ENCODE peak calls at places on chromosomes 1 and 21, in ten cellular contexts. J is IMR-90; K is lower lobe of right lung; R is tibial artery; P is AG04449; E is pancreas; N is sigmoid colon; B is foreskin fibroblast; U is psoas muscle; Y is CD4-positive, alpha-beta T cell. V is an unnamed sample.

GRCh38 chr1:8939362-8939995 is 6.2 kb upstream of the CA6 start:
- DNase-seq in Y (no peak), B (peak), U (no peak), P (no peak), N (no peak), E (no peak), K (no peak), R (no peak), J (peak), V (no peak)

GRCh38 chr1:227245613-227246320 is 72.5 kb downstream of the CDC42BPA start:
- DNase-seq in B (no peak), J (no peak), P (no peak), Y (no peak), R (peak), E (no peak), N (no peak), U (peak), K (no peak), V (no peak)

GRCh38 chr21:44360174-44360573 is 6.8 kb downstream of the TRPM2 start:
- DNase-seq in R (no peak), K (no peak), P (no peak), J (no peak), U (no peak), N (no peak), Y (no peak), E (no peak), B (no peak), V (no peak)

GRCh38 chr1:93056649-93057048 is 22.4 kb upstream of the MTF2 start:
- DNase-seq in U (no peak), R (no peak), E (no peak), K (no peak), N (no peak), J (no peak), B (no peak), Y (no peak), P (no peak), V (no peak)

GRCh38 chr21:33682992-33683627 is 40.8 kb downstream of the ITSN1 start:
- DNase-seq in B (peak), Y (no peak), K (no peak), N (no peak), J (peak), U (no peak), P (peak), E (no peak), R (no peak), V (no peak)

GRCh38 chr1:207981976-207982375 is 71.1 kb upstream of the CD34 start:
- DNase-seq in Y (no peak), J (no peak), E (no peak), B (no peak), N (no peak), U (no peak), R (no peak), P (no peak), K (no peak), V (no peak)

GRCh38 chr1:50822035-50822776 is 137.9 kb downstream of the FAF1 start:
- DNase-seq in N (no peak), K (no peak), P (no peak), U (no peak), J (peak), R (no peak), Y (no peak), B (no peak), E (no peak), V (no peak)

GRCh38 chr1:44780583-44781121 is 5.3 kb downstream of the RPS8 start:
- DNase-seq in B (no peak), E (no peak), U (no peak), Y (no peak), P (no peak), K (no peak), N (no peak), R (no peak), J (no peak), V (no peak)

GRCh38 chr1:43357251-43357650 is 1.5 kb upstream of the CDC20 start:
- DNase-seq in E (no peak), P (no peak), Y (no peak), R (no peak), N (no peak), K (no peak), B (no peak), J (peak), U (no peak), V (no peak)

GRCh38 chr1:7279753-7280150 is 491.3 kb upstream of the VAMP3 start:
- DNase-seq in R (no peak), J (no peak), B (no peak), N (no peak), K (no peak), P (no peak), E (no peak), U (no peak), Y (no peak), V (no peak)

GRCh38 chr21:42843021-42843420 is 36.3 kb downstream of the WDR4 start:
- DNase-seq in P (no peak), J (no peak), N (peak), U (no peak), E (no peak), R (no peak), B (no peak), K (peak), Y (no peak), V (peak)

GRCh38 chr1:160781129-160781808 is 14.7 kb upstream of the LY9 start:
- DNase-seq in B (no peak), R (no peak), K (peak), E (peak), U (no peak), J (no peak), N (no peak), Y (no peak), P (no peak), V (no peak)

GRCh38 chr1:231039161-231040018 is 664 bp downstream of the FAM89A start:
- DNase-seq in K (peak), N (peak), Y (peak), U (peak), J (peak), R (no peak), B (peak), P (no peak), E (peak), V (peak)

GRCh38 chr1:211326140-211326527 is 499 bp upstream of the TRAF5 start:
- DNase-seq in Y (no peak), U (no peak), J (no peak), B (no peak), R (no peak), K (no peak), E (no peak), P (no peak), N (no peak), V (no peak)
- TF ChIP-seq CTCF in Y (no peak), U (no peak), J (no peak), B (no peak), R (no peak), K (no peak), E (no peak), P (no peak), N (no peak), V (no peak)

DNA sequence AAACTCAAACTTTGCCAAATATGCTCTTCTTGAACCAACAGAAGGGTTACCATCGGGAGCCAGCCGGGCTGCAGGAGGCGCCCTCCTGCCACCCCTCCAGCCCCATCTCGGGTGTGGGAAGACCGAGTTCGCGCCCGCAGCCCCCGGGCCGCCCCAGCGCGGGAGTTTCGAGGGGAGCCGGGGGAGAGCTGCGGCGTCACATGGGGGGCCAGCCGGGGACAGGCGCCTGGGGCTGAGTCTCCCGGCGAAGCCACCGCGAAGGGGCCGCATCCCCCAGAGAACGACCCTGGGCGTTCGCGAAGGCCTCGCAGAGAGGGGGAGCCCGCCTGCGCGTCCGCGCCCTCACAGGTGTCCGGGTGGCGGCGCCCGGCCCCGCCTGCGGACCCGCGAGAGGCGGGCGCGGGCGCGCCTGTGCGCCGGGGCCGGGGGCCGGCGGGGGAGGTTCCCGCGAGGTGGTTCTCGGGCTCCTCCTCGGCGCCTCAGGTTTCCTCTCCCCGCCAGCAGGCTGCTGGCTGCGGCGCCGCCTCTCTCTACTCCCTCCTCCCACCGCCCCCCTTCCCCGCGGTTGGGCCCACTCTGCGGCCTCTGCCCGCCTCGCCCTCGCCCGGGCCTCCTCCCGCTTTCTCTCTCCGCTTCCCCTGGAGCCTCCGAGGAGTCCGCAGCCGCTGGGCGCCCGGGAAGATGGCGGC is at the start of gene RAVER2:
- DNase-seq in N (peak), R (peak), Y (peak), E (peak), J (peak), B (peak), P (no peak), U (peak), K (peak), V (peak)
- TF ChIP-seq CTCF in N (peak), R (peak), Y (peak), E (peak), J (no peak), B (peak), P (peak), U (peak), K (peak), V (peak)

GRCh38 chr1:169130683-169131082 is 24.2 kb downstream of the ATP1B1 start:
- DNase-seq in P (no peak), R (no peak), N (no peak), B (no peak), E (no peak), Y (no peak), J (no peak), K (no peak), U (no peak), V (no peak)

GRCh38 chr1:169137357-169137756 is 30.9 kb downstream of the ATP1B1 start:
- DNase-seq in R (no peak), U (no peak), B (no peak), Y (no peak), P (no peak), N (no peak), J (no peak), K (no peak), E (no peak), V (no peak)

GRCh38 chr1:169133228-169133576 is 26.7 kb downstream of the ATP1B1 start:
- DNase-seq in J (no peak), E (no peak), R (no peak), N (no peak), K (no peak), B (no peak), P (no peak), U (no peak), Y (no peak), V (no peak)

GRCh38 chr1:169132512-169133227 is 26.2 kb downstream of the ATP1B1 start:
- DNase-seq in N (no peak), U (no peak), J (no peak), B (no peak), P (no peak), E (no peak), Y (no peak), K (no peak), R (no peak), V (no peak)

DNA sequence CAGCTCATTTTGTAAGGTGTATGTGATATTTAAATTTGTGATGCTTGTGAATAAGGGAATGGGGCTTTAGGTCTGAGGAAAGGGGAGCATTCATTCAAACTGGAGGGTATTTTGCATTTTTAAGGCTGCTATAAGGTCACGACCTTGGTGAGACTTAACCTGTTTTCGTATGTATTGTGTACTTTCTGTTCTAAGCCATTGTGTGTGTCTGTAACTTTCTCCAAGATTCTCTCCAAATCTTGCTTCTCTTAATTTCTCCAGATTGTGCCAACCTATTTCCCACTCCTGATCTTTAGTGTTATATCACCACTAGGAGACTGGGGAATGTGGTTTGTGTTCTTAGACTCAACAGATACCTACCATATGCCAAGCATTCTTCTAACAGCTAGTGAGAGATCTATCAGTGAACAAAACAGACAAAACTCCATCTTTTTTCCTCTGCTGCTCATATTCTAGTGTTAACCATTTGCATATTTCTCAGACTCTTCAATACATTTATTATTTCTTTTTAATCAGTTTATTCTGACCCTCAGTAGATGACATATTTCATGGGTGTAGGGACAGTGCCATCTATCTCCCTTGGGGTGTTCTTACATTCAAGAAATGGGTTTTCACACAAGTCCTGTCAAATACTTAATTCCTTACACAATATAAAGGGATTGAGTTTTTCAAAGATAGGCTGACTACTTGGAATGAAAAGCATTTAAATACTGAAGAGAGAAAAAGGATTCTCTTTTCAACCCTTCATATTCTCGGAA is 27.5 kb downstream of the ATP1B1 start:
- DNase-seq in U (no peak), P (no peak), N (no peak), B (no peak), R (no peak), J (no peak), E (no peak), Y (no peak), K (no peak), V (no peak)
- TF ChIP-seq CTCF in U (peak), P (no peak), N (no peak), B (peak), R (no peak), J (peak), E (no peak), Y (no peak), K (no peak), V (no peak)

GRCh38 chr1:53139911-53140310 is 2.5 kb downstream of the SLC1A7 start:
- DNase-seq in N (no peak), P (no peak), J (peak), Y (no peak), B (no peak), K (no peak), U (no peak), R (no peak), E (no peak), V (no peak)

GRCh38 chr1:53135735-53136114 is 6.7 kb downstream of the SLC1A7 start:
- DNase-seq in B (peak), Y (no peak), P (peak), R (no peak), J (peak), E (no peak), U (no peak), K (no peak), N (no peak), V (no peak)

GRCh38 chr1:53134961-53135734 is 7.3 kb downstream of the SLC1A7 start:
- DNase-seq in B (no peak), N (peak), R (peak), J (peak), U (no peak), Y (no peak), P (no peak), K (no peak), E (no peak), V (peak)

GRCh38 chr1:53138991-53139884 is 3.2 kb downstream of the SLC1A7 start:
- DNase-seq in N (no peak), B (no peak), U (no peak), Y (no peak), E (no peak), K (no peak), R (no peak), P (no peak), J (peak), V (no peak)

DNA sequence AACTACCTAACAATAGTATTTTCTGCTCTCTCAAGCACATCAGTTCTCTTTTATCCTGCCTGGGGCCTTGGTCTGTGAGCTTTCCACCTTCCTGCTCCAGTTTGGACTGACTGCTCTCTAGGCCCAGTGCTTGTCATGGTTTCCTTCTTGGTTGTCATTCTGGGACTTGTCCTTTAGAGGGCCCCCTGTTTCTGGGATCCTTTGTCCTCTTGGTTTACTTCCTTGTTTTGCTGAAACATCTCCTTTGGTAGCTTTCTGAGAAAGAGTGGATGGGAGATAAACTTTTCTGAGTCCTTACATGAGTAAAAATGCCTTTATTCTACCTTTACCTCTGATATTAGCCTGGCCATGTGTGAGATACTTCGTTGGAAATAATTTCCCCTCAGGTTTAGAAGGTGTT is 4.7 kb downstream of the SLC1A7 start:
- DNase-seq in N (no peak), E (no peak), Y (no peak), R (no peak), P (no peak), U (no peak), B (no peak), J (no peak), K (no peak), V (no peak)
- TF ChIP-seq CTCF in N (no peak), E (no peak), Y (no peak), R (no peak), P (no peak), U (no peak), B (no peak), J (no peak), K (no peak), V (no peak)

DNA sequence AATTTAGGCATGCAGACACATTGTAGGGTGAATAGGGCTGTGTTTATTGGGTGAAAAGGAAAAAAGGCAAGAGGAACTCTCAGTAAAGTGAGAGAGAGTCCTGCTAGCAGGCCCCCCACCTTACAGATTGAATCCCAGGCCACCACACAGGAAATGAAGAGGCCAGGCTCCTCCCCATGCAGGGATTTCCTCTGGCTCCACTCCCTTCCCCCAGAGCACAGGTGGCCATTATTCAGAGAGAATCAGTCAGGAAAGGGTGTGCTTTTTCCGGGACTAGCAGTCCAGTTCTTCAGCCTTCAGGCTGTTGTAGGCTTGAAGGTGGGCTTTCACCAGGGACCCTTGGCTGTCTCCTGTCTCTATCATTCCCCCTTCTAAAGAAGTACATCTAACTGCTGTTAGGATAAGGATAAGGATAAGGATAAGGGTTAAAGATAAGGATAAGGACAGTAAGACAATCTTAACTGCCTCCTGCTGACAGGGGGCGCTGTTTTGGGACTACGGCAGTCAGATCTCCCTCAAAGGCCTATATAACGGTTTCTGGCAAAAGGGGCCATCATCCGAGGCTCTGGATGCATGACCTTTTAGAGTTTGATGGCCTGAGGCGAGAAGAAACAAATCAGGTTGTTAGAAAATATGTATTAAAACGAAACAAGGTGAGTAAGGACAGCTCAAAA is 26.3 kb downstream of the ZNF648 start:
- DNase-seq in B (no peak), Y (no peak), K (no peak), E (no peak), U (no peak), J (no peak), P (no peak), N (no peak), R (no peak), V (no peak)
- TF ChIP-seq CTCF in B (no peak), Y (no peak), K (peak), E (no peak), U (no peak), J (no peak), P (no peak), N (no peak), R (no peak), V (no peak)

GRCh38 chr1:117541003-117541402 is 64.8 kb upstream of the TENT5C start:
- DNase-seq in J (no peak), N (no peak), Y (no peak), P (no peak), E (peak), K (peak), R (no peak), B (peak), U (peak), V (no peak)

GRCh38 chr1:117535776-117536175 is 70.1 kb upstream of the TENT5C start:
- DNase-seq in B (no peak), J (no peak), U (no peak), N (no peak), Y (no peak), K (no peak), E (no peak), R (no peak), P (no peak), V (no peak)

GRCh38 chr1:117540532-117540931 is 65.3 kb upstream of the TENT5C start:
- DNase-seq in U (no peak), Y (no peak), R (no peak), N (no peak), K (no peak), B (no peak), E (no peak), P (no peak), J (no peak), V (no peak)

GRCh38 chr1:117534995-117535467 is 70.8 kb upstream of the TENT5C start:
- DNase-seq in U (no peak), P (no peak), N (no peak), R (no peak), K (no peak), E (peak), B (peak), Y (peak), J (peak), V (peak)

GRCh38 chr1:117537291-117537920 is 68.4 kb upstream of the TENT5C start:
- DNase-seq in U (no peak), P (no peak), R (no peak), K (peak), J (no peak), B (peak), Y (no peak), E (peak), N (no peak), V (peak)
- TF ChIP-seq CTCF in U (no peak), P (no peak), R (no peak), K (no peak), J (no peak), B (no peak), Y (no peak), E (peak), N (no peak), V (no peak)

V was measured in mucosa of descending colon.